ENCODE peak calls at places on chromosomes 7 and 10, in seven cellular contexts. J is choroid plexus epithelial cell, D is iPS-NIHi11, K is NCI-H1092, S is HTR-8/SVneo, Y is T-helper 9 cell, Z is HCT116. C is an unnamed sample.

GRCh38 chr10:28180654-28181053 is 122.2 kb downstream of the MPP7 start:
- DNase-seq in Z (peak), Y (no peak), J (no peak), K (no peak), D (no peak), S (no peak), C (no peak)

GRCh38 chr10:80506189-80506575 is 31.5 kb upstream of the SH2D4B start:
- DNase-seq in J (peak), Z (peak), Y (no peak), D (no peak), K (no peak), S (peak), C (no peak)

GRCh38 chr7:49295136-49295535 is 370.8 kb downstream of the CDC14C start:
- DNase-seq in Z (no peak), Y (no peak), K (no peak), D (no peak), J (no peak), S (no peak), C (no peak)

GRCh38 chr7:100082978-100083377 is 1.5 kb upstream of the ZNF3 start:
- DNase-seq in K (no peak), S (no peak), Y (no peak), D (no peak), Z (no peak), J (no peak), C (no peak)

GRCh38 chr7:64871761-64872160 is 31.3 kb upstream of the ZNF273 start:
- DNase-seq in S (no peak), Z (no peak), K (no peak), J (no peak), Y (no peak), D (peak), C (no peak)

GRCh38 chr7:155363852-155364600 is 66.3 kb downstream of the INSIG1 start:
- DNase-seq in K (no peak), J (no peak), D (no peak), S (no peak), Z (no peak), Y (no peak), C (no peak)

GRCh38 chr10:73785721-73786511 is 510 bp downstream of the ZSWIM8 start:
- DNase-seq in J (peak), K (no peak), Y (peak), S (peak), Z (no peak), D (peak), C (no peak)

GRCh38 chr7:66296001-66296521 is 90.9 kb downstream of the TPST1 start:
- DNase-seq in K (no peak), Z (no peak), Y (no peak), D (no peak), S (no peak), J (peak), C (no peak)

GRCh38 chr7:129569811-129570215 is 41.7 kb upstream of the NRF1 start:
- DNase-seq in S (peak), Y (no peak), J (peak), Z (peak), K (no peak), D (no peak), C (no peak)

GRCh38 chr7:102258073-102258748 is 28.5 kb upstream of the SH2B2 start:
- DNase-seq in K (no peak), J (no peak), Z (no peak), D (no peak), Y (no peak), S (no peak), C (no peak)

GRCh38 chr10:112959207-112959838 is 9.3 kb downstream of the TCF7L2 start:
- DNase-seq in K (no peak), D (no peak), Y (no peak), S (no peak), Z (peak), J (peak), C (no peak)

GRCh38 chr10:77504870-77505257 is 132.7 kb downstream of the KCNMA1 start:
- DNase-seq in S (peak), Z (peak), Y (no peak), D (peak), K (no peak), J (peak), C (no peak)

C was measured in globus pallidus.